ENCODE peak calls at places on chromosomes 12 and 14, in six cellular contexts. W is HepG2, Q is A549, E is NB4, O is GM12878, F is endothelial cell of umbilical vein. D is an unnamed sample.

GRCh38 chr14:72708708-72709475 is 185.0 kb downstream of the DPF3 start:
- DNase-seq in Q (no peak), E (no peak), W (no peak), O (no peak), F (no peak), D (no peak)

GRCh38 chr12:14514154-14514842 is 53.4 kb downstream of the PLBD1 start:
- DNase-seq in O (no peak), E (peak), F (no peak), Q (peak), W (peak), D (peak)

GRCh38 chr12:107091989-107092641 is 1.2 kb downstream of the CRY1 start:
- DNase-seq in Q (peak), E (peak), F (peak), O (peak), W (peak), D (peak)

GRCh38 chr14:39426605-39427004 is 5.6 kb downstream of the FBXO33 start:
- DNase-seq in E (peak), W (peak), F (peak), O (no peak), Q (peak), D (no peak)

GRCh38 chr14:26125039-26125438 is 472.8 kb downstream of the NOVA1 start:
- DNase-seq in E (no peak), W (no peak), O (no peak), F (no peak), Q (no peak), D (no peak)

GRCh38 chr12:29599397-29599796 is 101.9 kb upstream of the OVCH1 start:
- DNase-seq in F (no peak), O (no peak), W (no peak), Q (no peak), E (peak), D (no peak)

GRCh38 chr12:78767264-78767981 is 97.2 kb upstream of the SYT1 start:
- DNase-seq in E (no peak), O (no peak), F (no peak), Q (no peak), W (no peak), D (no peak)

GRCh38 chr12:76919388-76920181 is 40.8 kb upstream of the CSRP2 start:
- DNase-seq in Q (no peak), W (no peak), F (no peak), O (no peak), E (no peak), D (no peak)

GRCh38 chr12:59046763-59047534 is 126.6 kb upstream of the LRIG3 start:
- DNase-seq in W (no peak), E (no peak), Q (no peak), F (peak), O (no peak), D (no peak)

GRCh38 chr12:125300249-125300648 is 235.0 kb downstream of the AACS start:
- DNase-seq in O (no peak), E (no peak), Q (no peak), F (no peak), W (no peak), D (no peak)

GRCh38 chr12:124387510-124387855 is 92.6 kb downstream of the RFLNA start:
- DNase-seq in Q (no peak), F (peak), W (peak), E (no peak), O (no peak), D (no peak)

GRCh38 chr14:69002069-69002468 is 23.0 kb upstream of the ACTN1 start:
- DNase-seq in O (no peak), Q (peak), F (no peak), E (peak), W (peak), D (peak)

GRCh38 chr12:62799126-62799736 is 135.7 kb downstream of the PPM1H start:
- DNase-seq in F (peak), W (peak), E (peak), O (no peak), Q (peak), D (peak)

GRCh38 chr14:105136401-105137322 is 31.9 kb downstream of the JAG2 start:
- DNase-seq in Q (no peak), F (no peak), E (no peak), W (no peak), O (no peak), D (no peak)

GRCh38 chr12:15581006-15581405 is 208.2 kb downstream of the EPS8 start:
- DNase-seq in W (no peak), O (no peak), E (no peak), Q (no peak), F (no peak), D (no peak)

GRCh38 chr12:129693731-129694130 is 210.1 kb downstream of the TMEM132D start:
- DNase-seq in E (no peak), Q (no peak), F (no peak), W (no peak), O (no peak), D (peak)

GRCh38 chr14:90301122-90301521 is 30.6 kb downstream of the NRDE2 start:
- DNase-seq in E (no peak), O (no peak), W (no peak), Q (no peak), F (no peak), D (no peak)

GRCh38 chr12:6607751-6608591 is 792 bp upstream of the CHD4 start:
- DNase-seq in O (peak), F (peak), Q (peak), E (peak), W (peak), D (peak)

GRCh38 chr14:60645191-60645590 is 4.1 kb downstream of the SIX1 start:
- DNase-seq in Q (no peak), O (no peak), E (no peak), F (no peak), W (no peak), D (no peak)

GRCh38 chr12:50442178-50442908 is 41.7 kb downstream of the LARP4 start:
- DNase-seq in F (no peak), E (no peak), O (no peak), W (no peak), Q (no peak), D (no peak)

GRCh38 chr14:104421401-104421821 is 158.2 kb upstream of the C14orf180 start:
- DNase-seq in W (no peak), O (no peak), Q (no peak), F (no peak), E (no peak), D (no peak)

GRCh38 chr14:61563162-61563511 is 132.2 kb upstream of the HIF1A start:
- DNase-seq in W (no peak), Q (no peak), O (no peak), F (no peak), E (no peak), D (no peak)

GRCh38 chr14:51395361-51395849 is 155.4 kb downstream of the TMX1 start:
- DNase-seq in O (no peak), E (no peak), Q (peak), F (peak), W (no peak), D (no peak)

DNA sequence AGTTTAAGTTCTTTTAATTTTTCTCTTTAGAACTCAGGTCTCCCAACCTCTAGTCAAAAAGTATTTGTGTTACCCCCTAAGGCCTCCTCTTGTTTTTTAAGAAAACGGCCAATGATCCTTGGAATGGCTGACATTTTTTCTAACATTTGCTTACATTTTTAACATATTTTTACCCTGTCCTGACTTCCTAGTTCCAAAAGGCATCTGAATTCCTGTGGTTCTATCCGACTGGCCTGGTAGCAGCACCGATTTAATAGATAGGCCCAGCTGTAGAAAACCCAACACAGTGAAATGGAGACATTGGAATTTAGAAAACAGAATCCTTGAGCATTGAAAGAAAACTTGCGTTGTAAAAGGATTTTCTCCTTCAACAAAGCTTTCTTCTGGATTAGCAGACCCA is 134.7 kb upstream of the GSC start:
- DNase-seq in O (no peak), E (no peak), W (no peak), F (no peak), Q (no peak), D (no peak)
- TF ChIP-seq MYC in O (no peak), E (no peak), W (no peak), F (no peak), Q (no peak), D (no peak)

GRCh38 chr12:111184161-111184560 is 184.7 kb downstream of the PHETA1 start:
- DNase-seq in Q (no peak), E (no peak), O (no peak), F (no peak), W (no peak), D (no peak)

GRCh38 chr12:111183094-111183493 is 185.8 kb downstream of the PHETA1 start:
- DNase-seq in Q (no peak), O (no peak), F (no peak), W (no peak), E (no peak), D (no peak)

GRCh38 chr12:111182391-111182790 is 186.5 kb downstream of the PHETA1 start:
- DNase-seq in E (no peak), Q (no peak), F (no peak), W (no peak), O (no peak), D (no peak)

GRCh38 chr12:111178194-111179081 is 190.5 kb downstream of the PHETA1 start:
- DNase-seq in F (no peak), E (no peak), W (no peak), Q (no peak), O (no peak), D (no peak)

GRCh38 chr12:111180830-111181726 is 187.8 kb downstream of the PHETA1 start:
- DNase-seq in E (peak), W (no peak), O (no peak), Q (no peak), F (no peak), D (peak)
- TF ChIP-seq MYC in E (peak), W (no peak), O (no peak), Q (no peak), F (no peak), D (no peak)

DNA sequence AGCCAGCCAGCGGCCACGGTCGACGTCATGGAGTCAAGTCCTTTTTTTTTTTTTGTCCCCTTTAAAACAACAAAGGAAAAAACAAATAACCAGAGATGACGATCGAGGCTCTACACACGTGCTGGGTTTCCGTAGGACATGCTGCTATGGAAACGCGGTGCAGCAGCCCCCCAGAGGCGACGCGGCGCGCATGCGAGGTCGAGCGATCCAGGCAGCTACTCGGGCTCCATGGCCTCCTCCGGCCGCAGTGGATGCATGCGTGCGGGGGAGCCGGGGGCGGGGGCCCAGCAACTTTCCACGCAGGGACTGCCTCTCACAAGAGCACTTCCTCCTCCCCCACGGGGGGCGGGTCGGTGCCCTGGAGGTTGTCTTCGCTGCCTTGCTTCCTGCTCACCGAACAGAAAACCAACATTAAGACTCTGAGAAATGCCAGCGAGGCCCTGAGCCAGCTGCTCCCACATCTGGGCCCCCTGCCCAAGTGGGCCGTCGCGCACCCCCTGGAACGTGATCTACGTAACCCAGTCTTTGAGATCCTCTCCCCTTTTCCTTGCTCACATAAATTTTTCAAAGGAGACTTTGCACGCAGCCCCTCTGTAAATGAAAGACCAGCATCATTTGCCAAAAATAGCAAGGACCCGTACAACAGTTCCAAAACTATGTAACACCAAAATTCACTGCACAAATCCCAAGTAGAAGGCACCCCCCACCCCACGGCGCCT is 30.7 kb downstream of the P2RX4 start:
- DNase-seq in E (peak), F (no peak), O (no peak), W (no peak), Q (no peak), D (peak)
- TF ChIP-seq MYC in E (peak), F (no peak), O (no peak), W (no peak), Q (no peak), D (no peak)

GRCh38 chr14:59303216-59303615 is 114.7 kb downstream of the DAAM1 start:
- DNase-seq in E (no peak), W (no peak), O (no peak), Q (no peak), F (no peak), D (no peak)
- TF ChIP-seq MYC in E (no peak), W (no peak), O (no peak), Q (no peak), F (no peak), D (no peak)

GRCh38 chr14:28757790-28758189 is 8.8 kb upstream of the FOXG1 start:
- DNase-seq in W (no peak), E (no peak), O (no peak), F (no peak), Q (no peak), D (no peak)

GRCh38 chr14:28755930-28756895 is 10.4 kb upstream of the FOXG1 start:
- DNase-seq in W (no peak), F (no peak), E (no peak), O (no peak), Q (no peak), D (no peak)

GRCh38 chr14:28755198-28755794 is 11.3 kb upstream of the FOXG1 start:
- DNase-seq in Q (no peak), W (no peak), F (no peak), E (no peak), O (no peak), D (no peak)

GRCh38 chr14:28758253-28758915 is 8.2 kb upstream of the FOXG1 start:
- DNase-seq in F (no peak), Q (no peak), O (no peak), E (no peak), W (no peak), D (no peak)

DNA sequence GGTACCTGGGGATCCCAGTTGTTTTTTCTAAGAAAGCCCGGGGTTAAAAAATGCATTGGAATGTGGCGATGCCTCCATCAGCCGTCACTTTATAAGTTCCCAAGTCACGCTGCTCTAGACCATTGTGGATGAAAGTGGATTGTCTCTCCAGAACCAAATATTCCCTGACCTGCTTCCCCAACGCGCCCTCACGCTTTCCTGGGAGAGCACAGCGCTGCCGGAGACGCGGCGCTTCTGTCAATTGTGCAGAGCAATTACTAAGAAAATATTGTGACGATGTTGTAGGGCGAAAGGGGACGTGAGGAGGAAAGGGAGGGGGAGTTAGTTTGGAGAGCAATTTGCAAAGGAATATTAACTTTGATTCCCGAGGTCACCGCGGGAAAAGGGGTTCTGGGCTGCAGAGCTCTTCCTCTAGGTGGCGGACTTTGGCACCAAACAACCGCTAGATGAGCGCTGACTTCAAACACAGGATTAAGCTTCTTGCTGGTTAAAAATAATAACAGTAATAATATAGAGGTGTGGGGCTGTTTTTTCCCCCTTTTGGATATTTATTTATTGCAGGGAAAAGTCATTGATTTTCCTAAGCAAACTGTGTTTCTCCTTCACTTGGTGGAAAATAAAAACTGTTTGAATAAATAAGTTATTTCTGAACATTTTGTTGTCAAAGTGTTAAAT is 9.6 kb upstream of the FOXG1 start:
- DNase-seq in F (peak), E (peak), W (peak), Q (peak), O (no peak), D (peak)
- TF ChIP-seq MYC in F (no peak), E (no peak), W (no peak), Q (no peak), O (no peak), D (no peak)

GRCh38 chr12:23898121-23898520 is 51.3 kb downstream of the SOX5 start:
- DNase-seq in E (no peak), Q (no peak), W (no peak), O (no peak), F (no peak), D (no peak)

GRCh38 chr12:23899434-23899833 is 50.0 kb downstream of the SOX5 start:
- DNase-seq in O (no peak), W (no peak), E (peak), F (no peak), Q (no peak), D (no peak)

GRCh38 chr12:23891115-23891514 is 58.4 kb downstream of the SOX5 start:
- DNase-seq in E (no peak), W (no peak), O (no peak), F (no peak), Q (no peak), D (no peak)

GRCh38 chr12:23893611-23894010 is 55.9 kb downstream of the SOX5 start:
- DNase-seq in Q (no peak), O (no peak), E (no peak), W (no peak), F (no peak), D (no peak)

GRCh38 chr12:23895792-23896218 is 53.7 kb downstream of the SOX5 start:
- DNase-seq in W (no peak), F (peak), E (no peak), Q (no peak), O (no peak), D (no peak)
- TF ChIP-seq MYC in W (no peak), F (no peak), E (no peak), Q (no peak), O (no peak), D (no peak)

GRCh38 chr14:46058964-46059580 is 592.5 kb downstream of the RPL10L start:
- DNase-seq in O (peak), E (no peak), W (no peak), Q (no peak), F (no peak), D (no peak)

DNA sequence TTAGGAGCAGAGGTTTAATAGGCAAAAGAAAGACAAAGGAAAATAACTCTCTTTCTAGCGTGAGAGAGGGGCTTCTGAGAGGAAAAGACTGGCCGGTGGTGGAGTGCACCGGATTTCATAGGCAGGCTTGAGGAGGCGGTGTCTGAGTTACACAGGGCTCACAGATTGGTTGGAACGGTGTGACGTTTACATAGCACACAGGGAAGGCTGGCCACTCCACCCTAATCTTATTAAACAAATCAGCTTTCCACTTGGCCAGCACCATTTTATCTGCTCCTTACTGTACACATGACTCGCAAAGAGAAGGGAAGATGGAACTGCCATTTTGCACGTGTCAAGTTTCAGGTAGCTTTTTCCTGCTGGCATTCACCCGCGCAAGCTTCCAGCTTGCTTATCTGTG is 587.7 kb downstream of the RPL10L start:
- DNase-seq in O (no peak), Q (peak), W (no peak), E (no peak), F (no peak), D (no peak)
- TF ChIP-seq MYC in O (no peak), Q (no peak), W (no peak), E (no peak), F (no peak), D (no peak)

GRCh38 chr14:99749142-99749541 is 44.1 kb upstream of the EML1 start:
- DNase-seq in O (no peak), W (no peak), E (no peak), F (no peak), Q (peak), D (peak)

GRCh38 chr14:99749763-99750715 is 43.2 kb upstream of the EML1 start:
- DNase-seq in E (no peak), O (no peak), W (no peak), Q (no peak), F (no peak), D (no peak)

GRCh38 chr14:99747167-99747566 is 46.0 kb upstream of the EML1 start:
- DNase-seq in Q (no peak), F (no peak), O (no peak), W (no peak), E (no peak), D (no peak)

GRCh38 chr14:99747582-99748330 is 45.5 kb upstream of the EML1 start:
- DNase-seq in E (no peak), O (no peak), F (no peak), W (no peak), Q (no peak), D (no peak)

GRCh38 chr14:99748529-99748928 is 44.7 kb upstream of the EML1 start:
- DNase-seq in O (no peak), W (no peak), Q (no peak), E (no peak), F (no peak), D (no peak)
- TF ChIP-seq MYC in O (no peak), W (no peak), Q (no peak), E (no peak), F (no peak), D (no peak)

GRCh38 chr12:42893196-42893595 is 303.6 kb upstream of the PRICKLE1 start:
- DNase-seq in Q (no peak), O (no peak), F (no peak), E (no peak), W (no peak), D (no peak)

GRCh38 chr12:42892702-42893101 is 303.2 kb upstream of the PRICKLE1 start:
- DNase-seq in E (no peak), W (no peak), F (no peak), Q (no peak), O (no peak), D (no peak)

GRCh38 chr12:42893802-42894201 is 304.3 kb upstream of the PRICKLE1 start:
- DNase-seq in E (no peak), Q (no peak), W (no peak), F (no peak), O (no peak), D (no peak)
- TF ChIP-seq MYC in E (no peak), Q (no peak), W (no peak), F (no peak), O (no peak), D (no peak)

DNA sequence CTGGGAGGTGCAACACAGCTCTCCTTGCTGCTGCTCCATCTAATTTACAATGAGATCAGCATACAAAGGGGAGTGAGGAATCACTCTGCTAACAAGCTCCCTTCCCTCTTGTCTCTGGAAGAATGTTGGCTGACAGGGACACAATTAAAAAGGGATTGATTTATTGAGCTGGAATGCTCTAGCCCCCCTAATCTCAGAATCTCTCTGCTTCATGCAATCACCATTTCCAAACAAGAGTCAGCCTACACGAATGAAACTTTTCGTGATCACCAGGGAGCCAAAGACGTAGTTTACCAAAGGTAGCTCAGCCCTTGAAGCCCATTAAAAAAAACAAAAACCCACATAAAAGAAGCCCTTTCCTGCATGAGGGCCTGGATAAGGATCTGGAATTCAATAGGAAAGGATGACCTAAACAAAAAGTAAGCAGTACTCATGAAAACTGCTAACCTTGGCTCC is 223.8 kb downstream of the C12orf75 start:
- DNase-seq in W (no peak), F (peak), E (no peak), Q (no peak), O (no peak), D (no peak)
- TF ChIP-seq MYC in W (no peak), F (no peak), E (no peak), Q (no peak), O (no peak), D (no peak)

D was measured in K562.